ENCODE peak calls at places on chromosome 5, in five cellular contexts. H is Caco-2, N is HCT116, Z is right cardiac atrium, D is adrenal gland. P is an unnamed sample. For H3K4me1 and H3K9me3, the result is how much of the 10 kb centered on the place peaks cover.

GRCh38 chr5:90874066-90874465 is 315.5 kb downstream of the ADGRV1 start:
- DNase-seq in Z (no peak), N (no peak), H (no peak), D (no peak), P (no peak)

GRCh38 chr5:113293068-113293571 is 141.7 kb downstream of the TSSK1B start:
- DNase-seq in D (no peak), H (no peak), Z (no peak), N (no peak), P (no peak)

GRCh38 chr5:39629946-39630345 is 205.2 kb upstream of the DAB2 start:
- DNase-seq in D (no peak), Z (no peak), H (no peak), N (no peak), P (no peak)

GRCh38 chr5:72268753-72269410 is 51.2 kb downstream of the MRPS27 start:
- DNase-seq in N (peak), Z (no peak), H (peak), D (peak), P (no peak)

GRCh38 chr5:17679597-17680187 is 45.4 kb downstream of the TAF11L14 start:
- DNase-seq in Z (no peak), N (no peak), H (no peak), D (no peak), P (no peak)

GRCh38 chr5:77358566-77359205 is 133.4 kb downstream of the WDR41 start:
- DNase-seq in H (peak), N (no peak), Z (no peak), D (no peak), P (no peak)

GRCh38 chr5:80990971-80991370 is 30.8 kb downstream of the RASGRF2 start:
- DNase-seq in Z (no peak), D (no peak), H (peak), N (no peak), P (no peak)

GRCh38 chr5:158174918-158175663 is 316.1 kb upstream of the CLINT1 start:
- DNase-seq in H (peak), N (peak), Z (peak), D (peak), P (peak)

GRCh38 chr5:78795757-78796156 is 147.2 kb upstream of the LHFPL2 start:
- DNase-seq in N (no peak), D (no peak), Z (no peak), H (no peak), P (no peak)

GRCh38 chr5:109063223-109063622 is 315.5 kb downstream of the FER start:
- DNase-seq in D (peak), Z (no peak), H (no peak), N (no peak), P (no peak)

GRCh38 chr5:71810023-71810422 is 90.9 kb downstream of the CARTPT start:
- DNase-seq in D (no peak), H (no peak), Z (peak), N (no peak), P (no peak)

GRCh38 chr5:155727512-155728145 is 599.3 kb upstream of the SGCD start:
- DNase-seq in D (no peak), H (no peak), Z (no peak), N (no peak), P (no peak)

GRCh38 chr5:157761690-157762611 is 18.4 kb downstream of the LSM11 start:
- DNase-seq in N (peak), D (peak), H (peak), Z (no peak), P (peak)

GRCh38 chr5:157350939-157351338 is 85.0 kb downstream of the CYFIP2 start:
- DNase-seq in D (no peak), Z (no peak), H (no peak), N (no peak), P (no peak)

GRCh38 chr5:119400248-119400647 is 44.4 kb downstream of the TNFAIP8 start:
- DNase-seq in Z (no peak), H (peak), N (no peak), D (no peak), P (no peak)

GRCh38 chr5:123754167-123754840 is 242.3 kb downstream of the CSNK1G3 start:
- DNase-seq in N (no peak), Z (no peak), D (no peak), H (no peak), P (no peak)

GRCh38 chr5:10103098-10103497 is 146.6 kb downstream of the ATPSCKMT start:
- DNase-seq in D (no peak), H (no peak), Z (no peak), N (no peak), P (no peak)

GRCh38 chr5:102809033-102809432 is 53.9 kb downstream of the PAM start:
- DNase-seq in Z (no peak), H (no peak), N (no peak), D (no peak), P (no peak)

GRCh38 chr5:78360674-78361225 is 333 bp downstream of the SCAMP1 start:
- DNase-seq in N (no peak), Z (peak), H (peak), D (peak), P (peak)

GRCh38 chr5:95892784-95893354 is 68.8 kb downstream of the ELL2 start:
- DNase-seq in Z (no peak), N (peak), D (no peak), H (peak), P (no peak)

GRCh38 chr5:97044057-97044456 is 98.4 kb downstream of the LIX1 start:
- DNase-seq in N (peak), D (no peak), H (peak), Z (peak), P (no peak)

GRCh38 chr5:181051841-181052525 is 11.9 kb downstream of the BTNL9 start:
- DNase-seq in H (no peak), D (no peak), Z (no peak), N (no peak), P (no peak)

GRCh38 chr5:90297045-90297764 is 112.4 kb downstream of the CETN3 start:
- DNase-seq in Z (no peak), D (no peak), H (no peak), N (no peak), P (no peak)

GRCh38 chr5:16461782-16462181 is 3.8 kb downstream of the ZNF622 start:
- DNase-seq in N (no peak), H (no peak), D (no peak), Z (no peak), P (no peak)

GRCh38 chr5:76811214-76811613 is 7.6 kb upstream of the F2RL1 start:
- DNase-seq in Z (no peak), D (no peak), H (no peak), N (no peak), P (no peak)

GRCh38 chr5:157559301-157559700 is 16.3 kb downstream of the ADAM19 start:
- DNase-seq in N (no peak), H (no peak), Z (no peak), D (peak), P (no peak)

GRCh38 chr5:154519375-154519774 is 41.3 kb upstream of the HAND1 start:
- DNase-seq in Z (no peak), N (no peak), D (no peak), H (no peak), P (no peak)

GRCh38 chr5:154202379-154203260 is 12.1 kb downstream of the GALNT10 start:
- DNase-seq in H (no peak), D (no peak), N (no peak), Z (no peak), P (no peak)

GRCh38 chr5:82307431-82307830 is 29.3 kb upstream of the RPS23 start:
- DNase-seq in D (no peak), H (no peak), Z (no peak), N (no peak), P (no peak)

GRCh38 chr5:131068893-131069643 is 96.0 kb downstream of the HINT1 start:
- DNase-seq in H (no peak), N (no peak), D (no peak), Z (no peak), P (no peak)

GRCh38 chr5:54721951-54722654 is 204.5 kb downstream of the SNX18 start:
- DNase-seq in D (no peak), N (no peak), H (no peak), Z (no peak), P (no peak)

GRCh38 chr5:56211298-56211865 is 21.7 kb downstream of the ANKRD55 start:
- DNase-seq in Z (no peak), H (peak), D (peak), N (peak), P (no peak)

GRCh38 chr5:62064993-62065392 is 241.0 kb upstream of the KIF2A start:
- DNase-seq in N (no peak), H (no peak), D (no peak), Z (no peak), P (no peak)

DNA sequence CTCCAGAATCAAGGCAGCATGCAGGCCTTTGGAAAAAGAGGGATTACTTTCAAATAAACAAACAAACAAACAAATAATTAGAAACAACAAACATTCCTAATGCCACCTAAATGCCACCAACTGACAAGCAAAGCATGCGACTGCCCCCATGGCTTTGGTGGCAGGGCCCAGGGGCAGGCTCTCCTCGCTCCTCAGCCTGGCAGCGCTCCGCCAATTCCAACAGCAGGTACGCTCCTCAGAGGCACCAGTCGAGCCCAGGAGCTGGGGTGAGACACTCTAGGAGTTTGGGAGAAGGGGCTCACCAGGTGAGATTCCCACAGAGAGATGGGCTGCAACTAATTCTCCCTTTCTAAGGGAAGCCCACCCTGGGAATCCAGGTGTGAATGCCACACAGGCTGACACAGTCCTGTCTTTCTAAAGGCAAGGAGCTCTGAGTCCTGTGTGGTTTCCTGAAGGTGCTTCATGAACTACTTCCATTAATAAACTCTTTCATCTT is 27.8 kb downstream of the CSF2 start:
- DNase-seq in N (no peak), Z (no peak), H (no peak), D (no peak), P (no peak)
- H3K4me1 ChIP-seq in N (under half), Z (under half), H (under half), D (under half), P (under half)

DNA sequence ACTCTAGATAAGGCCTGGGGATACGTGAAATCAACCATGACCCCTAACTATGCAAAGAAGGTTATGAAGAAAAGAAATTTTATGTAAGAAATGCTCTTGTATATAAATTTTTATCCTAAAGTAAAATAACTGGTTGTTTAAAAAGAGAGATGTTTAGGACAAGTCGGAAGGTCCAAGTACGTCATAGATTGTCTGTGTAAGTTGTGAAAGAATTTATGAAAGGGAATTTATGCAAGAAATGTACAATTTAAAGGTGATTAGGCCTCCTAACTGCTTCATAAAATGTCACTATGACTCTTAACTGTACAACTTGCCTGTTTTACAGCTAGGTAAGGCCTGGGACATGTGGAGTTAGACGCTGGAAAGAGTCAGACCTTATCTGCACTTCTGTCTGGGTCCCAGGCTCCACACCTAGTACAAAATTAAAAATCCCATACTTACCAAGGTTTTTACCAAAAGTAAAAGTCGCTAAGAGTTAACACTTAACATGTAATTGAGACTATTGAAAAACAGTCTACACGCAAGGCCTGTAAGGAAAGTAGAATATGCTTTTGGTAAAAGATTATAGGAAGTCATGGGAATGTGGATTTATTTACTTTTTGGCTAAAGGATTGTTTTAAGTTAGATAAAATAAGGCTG is 77.4 kb downstream of the KIAA0825 start:
- DNase-seq in H (no peak), Z (no peak), D (no peak), N (no peak), P (no peak)
- H3K9me3 ChIP-seq in H (under half), Z (under half), D (under half), N (under half), P (under half)

GRCh38 chr5:142852361-142852760 is 82.2 kb downstream of the ARHGAP26 start:
- DNase-seq in H (no peak), Z (no peak), N (no peak), D (no peak), P (no peak)
- H3K4me1 ChIP-seq in H (under half), Z (under half), N (under half), D (under half), P (under half)

GRCh38 chr5:143267186-143267585 is 136.3 kb downstream of the NR3C1 start:
- DNase-seq in H (no peak), N (no peak), Z (no peak), D (no peak), P (no peak)
- H3K9me3 ChIP-seq in H (under half), N (under half), Z (under half), D (under half), P (under half)

GRCh38 chr5:138536215-138536614 is 6.8 kb downstream of the ETF1 start:
- DNase-seq in H (no peak), Z (no peak), N (no peak), D (no peak), P (no peak)
- H3K4me1 ChIP-seq in H (under half), Z (under half), N (under half), D (under half), P (under half)

P was measured in prostate gland.